ENCODE peak calls at places on chromosomes 1 and 21, in seven cellular contexts. S, F, R, O, Z, U and T are unnamed samples.

GRCh38 chr1:88736633-88737248 is 52.7 kb downstream of the PKN2 start:
- DNase-seq in U (peak), F (peak), R (peak), O (peak), Z (peak), S (no peak), T (peak)

GRCh38 chr21:28133116-28133515 is 859.6 kb downstream of the LTN1 start:
- DNase-seq in F (no peak), Z (no peak), U (no peak), R (no peak), O (no peak), S (no peak), T (no peak)

GRCh38 chr1:246153796-246154212 is 353.3 kb downstream of the SMYD3 start:
- DNase-seq in O (peak), Z (no peak), U (no peak), S (no peak), F (peak), R (no peak), T (no peak)

GRCh38 chr1:203520315-203520714 is 26.4 kb downstream of the OPTC start:
- DNase-seq in O (peak), S (no peak), F (peak), R (no peak), Z (peak), U (no peak), T (no peak)

GRCh38 chr1:220915954-220916353 is 36.7 kb downstream of the HLX start:
- DNase-seq in R (no peak), Z (no peak), O (no peak), U (no peak), S (no peak), F (no peak), T (no peak)

GRCh38 chr1:41322835-41323234 is 38.4 kb upstream of the FOXO6 start:
- DNase-seq in Z (peak), S (peak), U (peak), O (peak), F (no peak), R (peak), T (peak)

GRCh38 chr1:10874351-10874750 is 77.9 kb upstream of the CASZ1 start:
- DNase-seq in O (no peak), F (no peak), R (no peak), S (no peak), Z (no peak), U (no peak), T (no peak)

GRCh38 chr1:46587072-46587471 is 17.0 kb downstream of the MKNK1 start:
- DNase-seq in S (no peak), U (no peak), F (no peak), R (no peak), Z (no peak), O (no peak), T (peak)

GRCh38 chr1:92029241-92029922 is 403 bp upstream of the EPHX4 start:
- DNase-seq in O (peak), S (no peak), U (no peak), F (peak), Z (peak), R (peak), T (no peak)

GRCh38 chr1:236064674-236065508 is at the start of gene NID1:
- DNase-seq in Z (peak), R (peak), F (peak), S (peak), O (peak), U (peak), T (peak)

GRCh38 chr1:234572966-234573365 is 37.0 kb downstream of the IRF2BP2 start:
- DNase-seq in U (no peak), S (no peak), Z (no peak), O (no peak), F (no peak), R (no peak), T (no peak)

GRCh38 chr1:213988639-213989070 is 882 bp downstream of the PROX1 start:
- DNase-seq in F (no peak), Z (no peak), S (no peak), O (no peak), R (no peak), U (no peak), T (no peak)

GRCh38 chr1:27671964-27672749 is at the start of gene IFI6:
- DNase-seq in U (no peak), S (peak), O (peak), Z (peak), F (peak), R (peak), T (peak)

GRCh38 chr1:83055391-83056170 is 943.4 kb downstream of the TTLL7 start:
- DNase-seq in F (no peak), S (no peak), Z (peak), O (no peak), U (no peak), R (no peak), T (peak)

GRCh38 chr1:245091818-245092637 is 62.8 kb upstream of the KIF26B start:
- DNase-seq in O (peak), F (peak), U (no peak), S (no peak), R (no peak), Z (peak), T (peak)

GRCh38 chr21:31157756-31158155 is 119.5 kb upstream of the KRTAP19-8 start:
- DNase-seq in R (no peak), F (no peak), U (no peak), O (no peak), S (no peak), Z (peak), T (peak)

GRCh38 chr1:203492486-203493130 is 1.3 kb upstream of the OPTC start:
- DNase-seq in O (no peak), F (no peak), R (no peak), Z (no peak), U (no peak), S (no peak), T (no peak)

DNA sequence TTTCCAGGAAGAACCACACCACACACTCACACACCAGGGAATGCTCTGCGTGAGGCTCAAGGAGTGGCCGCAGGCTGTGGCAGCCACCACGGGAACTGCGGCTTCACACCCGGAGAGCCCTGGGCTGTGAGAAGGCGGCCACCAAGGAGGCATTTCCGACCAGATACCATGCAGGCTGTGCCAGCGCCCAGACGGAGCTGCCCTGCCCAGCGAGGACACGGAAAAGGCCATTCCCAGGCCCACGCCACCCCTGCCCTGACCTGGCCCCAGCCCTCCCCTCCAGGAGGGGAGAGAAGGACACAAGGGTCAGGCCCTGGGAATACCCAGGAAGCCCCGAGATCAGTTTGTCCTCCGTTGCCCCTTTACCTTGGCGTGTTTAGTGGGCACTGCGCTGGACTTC is 119.3 kb downstream of the NPHP4 start:
- DNase-seq in F (no peak), Z (no peak), R (no peak), O (no peak), U (no peak), S (no peak), T (no peak)
- H3K18ac ChIP-seq in F (no peak), Z (no peak), R (no peak), O (no peak), U (no peak), S (no peak), T (no peak)

GRCh38 chr1:172790245-172790644 is 131.3 kb downstream of the FASLG start:
- DNase-seq in F (peak), Z (peak), O (no peak), R (no peak), S (no peak), U (no peak), T (peak)
- H3K18ac ChIP-seq in F (no peak), Z (no peak), O (no peak), R (no peak), S (no peak), U (no peak), T (no peak)

GRCh38 chr1:37238376-37239224 is 204.3 kb upstream of the GRIK3 start:
- DNase-seq in R (no peak), O (no peak), U (no peak), F (no peak), Z (peak), S (no peak), T (no peak)

GRCh38 chr1:37239225-37239740 is 205.0 kb upstream of the GRIK3 start:
- DNase-seq in R (no peak), S (no peak), Z (no peak), O (no peak), U (no peak), F (no peak), T (no peak)

GRCh38 chr1:37233606-37234005 is 199.3 kb upstream of the GRIK3 start:
- DNase-seq in Z (peak), R (no peak), U (no peak), S (no peak), O (no peak), F (no peak), T (peak)

GRCh38 chr1:37237948-37238347 is 203.6 kb upstream of the GRIK3 start:
- DNase-seq in F (no peak), Z (no peak), R (no peak), U (no peak), O (no peak), S (no peak), T (no peak)

DNA sequence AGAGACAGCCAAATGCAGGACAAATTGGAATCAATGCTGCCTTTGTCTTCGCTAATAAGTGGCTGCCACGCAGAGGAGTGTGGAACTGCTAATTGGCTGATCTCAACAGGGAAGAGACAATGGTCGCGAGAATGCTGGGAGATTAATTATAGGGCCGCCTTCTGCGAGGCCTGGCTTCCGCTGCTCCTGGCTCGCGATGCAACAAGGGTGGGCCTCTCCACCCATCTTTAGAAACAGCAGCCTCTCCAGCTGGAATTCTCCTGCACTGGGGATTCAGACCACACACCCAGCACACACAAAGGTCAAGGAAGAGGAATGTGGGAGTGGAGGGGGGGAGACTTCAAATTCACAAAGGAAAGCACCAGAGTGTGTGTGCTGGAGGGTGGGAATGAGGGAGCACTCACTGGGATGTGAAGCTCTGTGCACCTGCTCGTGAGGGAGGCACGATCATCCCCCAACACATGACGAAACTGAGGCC is 200.7 kb upstream of the GRIK3 start:
- DNase-seq in Z (peak), S (peak), F (no peak), O (no peak), R (no peak), U (no peak), T (no peak)
- H3K18ac ChIP-seq in Z (no peak), S (no peak), F (no peak), O (no peak), R (no peak), U (no peak), T (no peak)

GRCh38 chr21:35585878-35586277 is 474.4 kb downstream of the SETD4 start:
- DNase-seq in R (no peak), Z (peak), U (no peak), S (no peak), O (no peak), F (no peak), T (no peak)

GRCh38 chr21:35587841-35588390 is 472.4 kb downstream of the SETD4 start:
- DNase-seq in O (no peak), F (no peak), U (no peak), R (no peak), S (no peak), Z (no peak), T (no peak)

GRCh38 chr21:35586305-35586704 is 474.0 kb downstream of the SETD4 start:
- DNase-seq in Z (no peak), U (no peak), F (no peak), S (no peak), R (no peak), O (no peak), T (no peak)

GRCh38 chr21:35583566-35584216 is 476.6 kb downstream of the SETD4 start:
- DNase-seq in U (no peak), S (no peak), F (no peak), R (no peak), O (no peak), Z (no peak), T (no peak)

DNA sequence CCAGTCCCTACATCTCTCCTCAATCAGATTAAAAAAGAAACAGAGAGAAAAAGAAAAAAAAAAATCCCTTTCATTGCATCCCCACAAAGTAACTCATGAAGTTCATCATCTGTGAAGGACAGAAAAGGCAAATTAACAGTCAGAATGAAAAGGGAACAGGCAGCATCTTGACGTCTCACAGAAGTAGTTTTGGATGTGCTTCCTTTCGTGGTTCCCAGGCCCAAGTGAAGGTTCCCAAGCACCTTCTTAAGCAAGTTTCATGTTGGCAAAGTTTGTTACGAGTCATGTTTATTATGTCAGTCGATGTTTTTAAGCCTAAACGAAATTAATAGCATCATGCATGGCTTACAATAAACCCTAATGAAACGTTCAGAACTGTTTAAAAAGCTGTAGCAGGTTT is 475.2 kb downstream of the SETD4 start:
- DNase-seq in R (no peak), S (no peak), F (peak), O (no peak), Z (no peak), U (no peak), T (no peak)
- H3K18ac ChIP-seq in R (no peak), S (no peak), F (peak), O (no peak), Z (no peak), U (no peak), T (no peak)

GRCh38 chr1:219806642-219807041 is 121.7 kb downstream of the SLC30A10 start:
- DNase-seq in S (no peak), Z (no peak), O (no peak), U (no peak), R (no peak), F (no peak), T (no peak)

GRCh38 chr1:219801433-219801832 is 126.9 kb downstream of the SLC30A10 start:
- DNase-seq in F (no peak), O (no peak), S (no peak), Z (no peak), R (no peak), U (no peak), T (no peak)

GRCh38 chr1:219808790-219809189 is 119.6 kb downstream of the SLC30A10 start:
- DNase-seq in F (no peak), Z (no peak), S (no peak), U (no peak), R (no peak), O (no peak), T (no peak)

GRCh38 chr1:219806020-219806419 is 122.3 kb downstream of the SLC30A10 start:
- DNase-seq in O (no peak), S (no peak), R (no peak), F (no peak), U (no peak), Z (no peak), T (no peak)

DNA sequence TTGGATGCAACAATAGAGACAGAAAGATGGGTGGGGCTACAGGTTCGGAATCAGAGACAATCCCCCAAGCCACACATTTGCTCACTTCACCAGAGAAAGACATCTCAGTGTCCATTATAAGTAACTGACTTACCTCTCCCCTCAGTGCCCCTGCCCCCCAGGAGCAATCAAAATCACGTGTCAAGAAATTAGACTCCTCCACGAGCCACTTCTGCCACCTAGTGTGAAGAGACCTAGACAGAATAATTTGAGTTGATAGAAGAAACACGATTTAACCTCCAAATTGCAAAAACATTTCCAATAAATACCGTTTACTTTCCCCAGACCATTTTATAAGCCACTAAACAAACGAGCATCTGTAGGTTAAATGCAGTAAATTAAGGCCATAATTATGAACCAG is 123.2 kb downstream of the SLC30A10 start:
- DNase-seq in U (no peak), R (no peak), S (no peak), Z (no peak), O (no peak), F (no peak), T (no peak)
- H3K18ac ChIP-seq in U (no peak), R (no peak), S (no peak), Z (no peak), O (no peak), F (no peak), T (no peak)

GRCh38 chr1:198234511-198235251 is 77.9 kb downstream of the NEK7 start:
- DNase-seq in Z (peak), O (peak), S (no peak), U (no peak), R (no peak), F (peak), T (no peak)

GRCh38 chr1:198232940-198233675 is 76.3 kb downstream of the NEK7 start:
- DNase-seq in R (no peak), U (no peak), Z (no peak), F (no peak), S (no peak), O (no peak), T (no peak)

GRCh38 chr1:198228925-198229324 is 72.1 kb downstream of the NEK7 start:
- DNase-seq in U (no peak), R (no peak), F (no peak), O (no peak), Z (no peak), S (no peak), T (peak)

GRCh38 chr1:198231776-198232175 is 75.0 kb downstream of the NEK7 start:
- DNase-seq in O (no peak), Z (no peak), F (no peak), S (no peak), U (no peak), R (no peak), T (no peak)

GRCh38 chr1:198232407-198232806 is 75.6 kb downstream of the NEK7 start:
- DNase-seq in R (no peak), S (no peak), U (no peak), F (peak), Z (no peak), O (no peak), T (no peak)
- H3K18ac ChIP-seq in R (no peak), S (no peak), U (no peak), F (no peak), Z (no peak), O (no peak), T (no peak)

GRCh38 chr1:31936966-31937299 is 1.2 kb downstream of the PTP4A2 start:
- DNase-seq in Z (no peak), U (no peak), O (no peak), F (no peak), R (no peak), S (no peak), T (no peak)
- H3K18ac ChIP-seq in Z (no peak), U (no peak), O (no peak), F (no peak), R (no peak), S (no peak), T (no peak)